ENCODE peak calls at places on chromosomes 12 and 14, in six cellular contexts. One of them, this sample, is unnamed.

GRCh38 chr14:104563742-104564615 is 15.6 kb upstream of the C14orf180 start:
- DNase-seq in HFFc6: peak; percentile 26
- DNase-seq in NCI-H1694 treated with DMSO at 0.1 percent for 48 hours: peak; percentile 94
- DNase-seq in HS-27A: no peak
- DNase-seq in thoracic aorta: no peak
- DNase-seq in kidney tubule cell: peak; percentile 64
- DNase-seq in this sample: no peak

GRCh38 chr12:32261638-32262037 is 137.7 kb upstream of the FGD4 start:
- DNase-seq in HFFc6: no peak
- DNase-seq in kidney tubule cell: peak; percentile 23
- DNase-seq in thoracic aorta: no peak
- DNase-seq in NCI-H1694 treated with DMSO at 0.1 percent for 48 hours: no peak
- DNase-seq in HS-27A: no peak
- DNase-seq in this sample: no peak

GRCh38 chr12:93682846-93683261 is 5.7 kb downstream of the CRADD start:
- DNase-seq in HFFc6: no peak
- DNase-seq in thoracic aorta: no peak
- DNase-seq in HS-27A: no peak
- DNase-seq in kidney tubule cell: peak; percentile 72
- DNase-seq in NCI-H1694 treated with DMSO at 0.1 percent for 48 hours: no peak
- DNase-seq in this sample: no peak

GRCh38 chr12:115916910-115917668 is 360.4 kb downstream of the MED13L start:
- DNase-seq in HFFc6: no peak
- DNase-seq in thoracic aorta: no peak
- DNase-seq in HS-27A: no peak
- DNase-seq in NCI-H1694 treated with DMSO at 0.1 percent for 48 hours: no peak
- DNase-seq in kidney tubule cell: peak; percentile 52
- DNase-seq in this sample: no peak

GRCh38 chr14:100071545-100071944 is 6.3 kb downstream of the EVL start:
- DNase-seq in thoracic aorta: no peak
- DNase-seq in NCI-H1694 treated with DMSO at 0.1 percent for 48 hours: no peak
- DNase-seq in HFFc6: no peak
- DNase-seq in kidney tubule cell: no peak
- DNase-seq in HS-27A: no peak
- DNase-seq in this sample: no peak

GRCh38 chr14:61662001-61662400 is 33.3 kb upstream of the HIF1A start:
- DNase-seq in HS-27A: peak; percentile 15
- DNase-seq in HFFc6: no peak
- DNase-seq in kidney tubule cell: no peak
- DNase-seq in thoracic aorta: no peak
- DNase-seq in NCI-H1694 treated with DMSO at 0.1 percent for 48 hours: no peak
- DNase-seq in this sample: no peak

GRCh38 chr12:130826151-130826801 is 12.8 kb downstream of the STX2 start:
- DNase-seq in NCI-H1694 treated with DMSO at 0.1 percent for 48 hours: no peak
- DNase-seq in kidney tubule cell: peak; percentile 48
- DNase-seq in HS-27A: peak; percentile 29
- DNase-seq in HFFc6: peak; percentile 64
- DNase-seq in thoracic aorta: no peak
- DNase-seq in this sample: no peak

GRCh38 chr14:51485733-51486132 is 166.0 kb upstream of the FRMD6 start:
- DNase-seq in thoracic aorta: no peak
- DNase-seq in HS-27A: no peak
- DNase-seq in NCI-H1694 treated with DMSO at 0.1 percent for 48 hours: no peak
- DNase-seq in HFFc6: no peak
- DNase-seq in kidney tubule cell: no peak
- DNase-seq in this sample: no peak

GRCh38 chr14:94389731-94390371 is 1.4 kb upstream of the SERPINA1 start:
- DNase-seq in thoracic aorta: no peak
- DNase-seq in HFFc6: no peak
- DNase-seq in kidney tubule cell: no peak
- DNase-seq in HS-27A: no peak
- DNase-seq in NCI-H1694 treated with DMSO at 0.1 percent for 48 hours: no peak
- DNase-seq in this sample: no peak

GRCh38 chr12:80868576-80868975 is 69.2 kb downstream of the LIN7A start:
- DNase-seq in kidney tubule cell: peak; percentile 9
- DNase-seq in HFFc6: no peak
- DNase-seq in HS-27A: no peak
- DNase-seq in NCI-H1694 treated with DMSO at 0.1 percent for 48 hours: no peak
- DNase-seq in thoracic aorta: no peak
- DNase-seq in this sample: no peak

GRCh38 chr14:37874429-37875109 is 279.1 kb downstream of the TTC6 start:
- DNase-seq in HFFc6: peak; percentile 52
- DNase-seq in HS-27A: peak; percentile 75
- DNase-seq in kidney tubule cell: peak; percentile 76
- DNase-seq in thoracic aorta: peak; percentile 8
- DNase-seq in NCI-H1694 treated with DMSO at 0.1 percent for 48 hours: peak; percentile 76
- DNase-seq in this sample: peak; percentile 73

GRCh38 chr14:55160989-55161388 is 30.4 kb downstream of the DLGAP5 start:
- DNase-seq in HS-27A: no peak
- DNase-seq in HFFc6: peak; percentile 22
- DNase-seq in NCI-H1694 treated with DMSO at 0.1 percent for 48 hours: peak; percentile 61
- DNase-seq in thoracic aorta: no peak
- DNase-seq in kidney tubule cell: peak; percentile 43
- DNase-seq in this sample: no peak

GRCh38 chr12:124851344-124851743 is 12.3 kb downstream of the SCARB1 start:
- DNase-seq in HS-27A: no peak
- DNase-seq in thoracic aorta: no peak
- DNase-seq in NCI-H1694 treated with DMSO at 0.1 percent for 48 hours: no peak
- DNase-seq in HFFc6: no peak
- DNase-seq in kidney tubule cell: peak; percentile 23
- DNase-seq in this sample: no peak

GRCh38 chr12:92927436-92928116 is 1.5 kb downstream of the EEA1 start:
- DNase-seq in NCI-H1694 treated with DMSO at 0.1 percent for 48 hours: no peak
- DNase-seq in HS-27A: peak; percentile 40
- DNase-seq in kidney tubule cell: peak; percentile 84
- DNase-seq in HFFc6: peak; percentile 58
- DNase-seq in thoracic aorta: no peak
- DNase-seq in this sample: no peak

GRCh38 chr14:19906665-19907064 is 13.7 kb upstream of the OR4K5 start:
- DNase-seq in HS-27A: no peak
- DNase-seq in kidney tubule cell: no peak
- DNase-seq in NCI-H1694 treated with DMSO at 0.1 percent for 48 hours: no peak
- DNase-seq in HFFc6: no peak
- DNase-seq in thoracic aorta: no peak
- DNase-seq in this sample: no peak

GRCh38 chr12:5650804-5651461 is 219.0 kb downstream of the NTF3 start:
- DNase-seq in HFFc6: no peak
- DNase-seq in kidney tubule cell: no peak
- DNase-seq in thoracic aorta: no peak
- DNase-seq in NCI-H1694 treated with DMSO at 0.1 percent for 48 hours: no peak
- DNase-seq in HS-27A: no peak
- DNase-seq in this sample: no peak

GRCh38 chr12:107064687-107065086 is 28.7 kb downstream of the CRY1 start:
- DNase-seq in NCI-H1694 treated with DMSO at 0.1 percent for 48 hours: no peak
- DNase-seq in HFFc6: no peak
- DNase-seq in thoracic aorta: no peak
- DNase-seq in HS-27A: no peak
- DNase-seq in kidney tubule cell: no peak
- DNase-seq in this sample: no peak

GRCh38 chr14:49954171-49954631 is 61.3 kb downstream of the ARF6 start:
- DNase-seq in HFFc6: peak; percentile 75
- DNase-seq in thoracic aorta: no peak
- DNase-seq in HS-27A: no peak
- DNase-seq in kidney tubule cell: peak; percentile 75
- DNase-seq in NCI-H1694 treated with DMSO at 0.1 percent for 48 hours: no peak
- DNase-seq in this sample: no peak

GRCh38 chr12:64699504-64700115 is 59.6 kb downstream of the GNS start:
- DNase-seq in HS-27A: no peak
- DNase-seq in NCI-H1694 treated with DMSO at 0.1 percent for 48 hours: no peak
- DNase-seq in thoracic aorta: no peak
- DNase-seq in HFFc6: no peak
- DNase-seq in kidney tubule cell: no peak
- DNase-seq in this sample: no peak

GRCh38 chr14:104467236-104467635 is 112.3 kb upstream of the C14orf180 start:
- DNase-seq in HFFc6: no peak
- DNase-seq in kidney tubule cell: no peak
- DNase-seq in thoracic aorta: no peak
- DNase-seq in NCI-H1694 treated with DMSO at 0.1 percent for 48 hours: no peak
- DNase-seq in HS-27A: no peak
- DNase-seq in this sample: no peak

GRCh38 chr12:57096748-57097553 is 8.0 kb downstream of the NAB2 start:
- DNase-seq in NCI-H1694 treated with DMSO at 0.1 percent for 48 hours: no peak
- DNase-seq in kidney tubule cell: no peak
- DNase-seq in HS-27A: no peak
- DNase-seq in HFFc6: no peak
- DNase-seq in thoracic aorta: no peak
- DNase-seq in this sample: no peak

GRCh38 chr12:20154060-20154459 is 214.3 kb upstream of the PDE3A start:
- DNase-seq in thoracic aorta: no peak
- DNase-seq in NCI-H1694 treated with DMSO at 0.1 percent for 48 hours: no peak
- DNase-seq in HS-27A: no peak
- DNase-seq in HFFc6: no peak
- DNase-seq in kidney tubule cell: peak; percentile 7
- DNase-seq in this sample: no peak

GRCh38 chr12:89791286-89791685 is 82.6 kb upstream of the ATP2B1 start:
- DNase-seq in thoracic aorta: no peak
- DNase-seq in HS-27A: no peak
- DNase-seq in HFFc6: no peak
- DNase-seq in kidney tubule cell: no peak
- DNase-seq in NCI-H1694 treated with DMSO at 0.1 percent for 48 hours: no peak
- DNase-seq in this sample: no peak

GRCh38 chr14:48584031-48584430 is 908.6 kb upstream of the MDGA2 start:
- DNase-seq in kidney tubule cell: peak; percentile 42
- DNase-seq in HFFc6: no peak
- DNase-seq in HS-27A: no peak
- DNase-seq in thoracic aorta: no peak
- DNase-seq in NCI-H1694 treated with DMSO at 0.1 percent for 48 hours: no peak
- DNase-seq in this sample: peak; percentile 4

This sample was measured in T1000.